ENCODE peak calls at places on chromosomes 1 and 21, in eight cellular contexts. One of them, this sample, is unnamed.

GRCh38 chr1:87367549-87367948 is 38.9 kb downstream of the LMO4 start:
- DNase-seq in hepatocyte: no peak
- DNase-seq in mammary epithelial cell: no peak
- DNase-seq in BJ: no peak
- DNase-seq in GM23248: no peak
- DNase-seq in mesendoderm: no peak
- DNase-seq in stomach: no peak
- DNase-seq in fibroblast of lung: no peak
- DNase-seq in this sample: no peak

GRCh38 chr1:206479164-206480125 is 9.2 kb downstream of the IKBKE start:
- DNase-seq in mammary epithelial cell: peak; percentile 49
- DNase-seq in mesendoderm: peak; percentile 86
- DNase-seq in stomach: peak; percentile 78
- DNase-seq in fibroblast of lung: peak; percentile 82
- DNase-seq in BJ: no peak
- DNase-seq in GM23248: peak; percentile 80
- DNase-seq in hepatocyte: peak; percentile 88
- DNase-seq in this sample: peak; percentile 59

GRCh38 chr1:213512316-213512715 is 461.3 kb downstream of the RPS6KC1 start:
- DNase-seq in BJ: no peak
- DNase-seq in mesendoderm: peak; percentile 67
- DNase-seq in stomach: no peak
- DNase-seq in GM23248: no peak
- DNase-seq in hepatocyte: no peak
- DNase-seq in mammary epithelial cell: no peak
- DNase-seq in fibroblast of lung: no peak
- DNase-seq in this sample: no peak

GRCh38 chr1:182978158-182978853 is 25.3 kb upstream of the SHCBP1L start:
- DNase-seq in GM23248: no peak
- DNase-seq in hepatocyte: no peak
- DNase-seq in fibroblast of lung: no peak
- DNase-seq in BJ: no peak
- DNase-seq in mesendoderm: no peak
- DNase-seq in stomach: no peak
- DNase-seq in mammary epithelial cell: no peak
- DNase-seq in this sample: no peak

GRCh38 chr1:89836252-89836996 is 15.6 kb downstream of the LRRC8D start:
- DNase-seq in stomach: no peak
- DNase-seq in mammary epithelial cell: no peak
- DNase-seq in fibroblast of lung: no peak
- DNase-seq in mesendoderm: no peak
- DNase-seq in BJ: no peak
- DNase-seq in GM23248: no peak
- DNase-seq in hepatocyte: no peak
- DNase-seq in this sample: no peak

GRCh38 chr1:226606311-226607267 is 58.0 kb downstream of the STUM start:
- DNase-seq in hepatocyte: no peak
- DNase-seq in BJ: no peak
- DNase-seq in GM23248: peak; percentile 39
- DNase-seq in mammary epithelial cell: no peak
- DNase-seq in fibroblast of lung: peak; percentile 17
- DNase-seq in stomach: no peak
- DNase-seq in mesendoderm: peak; percentile 79
- DNase-seq in this sample: no peak

GRCh38 chr1:201709564-201710295 is 119.2 kb upstream of the IPO9 start:
- DNase-seq in hepatocyte: peak; percentile 83
- DNase-seq in BJ: no peak
- DNase-seq in GM23248: peak; percentile 85
- DNase-seq in mesendoderm: peak; percentile 80
- DNase-seq in fibroblast of lung: peak; percentile 65
- DNase-seq in stomach: peak; percentile 74
- DNase-seq in mammary epithelial cell: peak; percentile 35
- DNase-seq in this sample: no peak

GRCh38 chr1:6574818-6575217 is 5.0 kb upstream of the ZBTB48 start:
- DNase-seq in BJ: no peak
- DNase-seq in mesendoderm: no peak
- DNase-seq in GM23248: no peak
- DNase-seq in mammary epithelial cell: no peak
- DNase-seq in fibroblast of lung: no peak
- DNase-seq in hepatocyte: no peak
- DNase-seq in stomach: no peak
- DNase-seq in this sample: no peak

GRCh38 chr1:21669287-21670058 is at the start of gene RAP1GAP:
- DNase-seq in hepatocyte: peak; percentile 83
- DNase-seq in mammary epithelial cell: no peak
- DNase-seq in BJ: no peak
- DNase-seq in fibroblast of lung: no peak
- DNase-seq in GM23248: peak; percentile 46
- DNase-seq in mesendoderm: peak; percentile 71
- DNase-seq in stomach: peak; percentile 58
- DNase-seq in this sample: no peak

GRCh38 chr1:198486903-198487302 is 53.6 kb downstream of the ATP6V1G3 start:
- DNase-seq in GM23248: no peak
- DNase-seq in stomach: no peak
- DNase-seq in mammary epithelial cell: no peak
- DNase-seq in hepatocyte: no peak
- DNase-seq in mesendoderm: no peak
- DNase-seq in BJ: no peak
- DNase-seq in fibroblast of lung: peak; percentile 47
- DNase-seq in this sample: no peak

GRCh38 chr1:45097944-45098343 is 85.9 kb downstream of the UROD start:
- DNase-seq in BJ: no peak
- DNase-seq in fibroblast of lung: no peak
- DNase-seq in stomach: no peak
- DNase-seq in GM23248: peak; percentile 12
- DNase-seq in hepatocyte: no peak
- DNase-seq in mammary epithelial cell: no peak
- DNase-seq in mesendoderm: peak; percentile 53
- DNase-seq in this sample: no peak

GRCh38 chr1:23395849-23396248 is 26.2 kb upstream of the ZNF436 start:
- DNase-seq in stomach: no peak
- DNase-seq in fibroblast of lung: no peak
- DNase-seq in hepatocyte: no peak
- DNase-seq in BJ: no peak
- DNase-seq in mammary epithelial cell: peak; percentile 55
- DNase-seq in mesendoderm: no peak
- DNase-seq in GM23248: no peak
- DNase-seq in this sample: no peak

GRCh38 chr1:23394176-23394575 is 24.5 kb upstream of the ZNF436 start:
- DNase-seq in GM23248: peak; percentile 86
- DNase-seq in mesendoderm: no peak
- DNase-seq in fibroblast of lung: peak; percentile 74
- DNase-seq in stomach: no peak
- DNase-seq in hepatocyte: peak; percentile 72
- DNase-seq in BJ: no peak
- DNase-seq in mammary epithelial cell: no peak
- DNase-seq in this sample: no peak

GRCh38 chr1:23395162-23395724 is 25.6 kb upstream of the ZNF436 start:
- DNase-seq in mammary epithelial cell: no peak
- DNase-seq in hepatocyte: no peak
- DNase-seq in BJ: no peak
- DNase-seq in GM23248: no peak
- DNase-seq in fibroblast of lung: no peak
- DNase-seq in mesendoderm: peak; percentile 37
- DNase-seq in stomach: no peak
- DNase-seq in this sample: no peak

GRCh38 chr1:23394664-23395063 is 25.0 kb upstream of the ZNF436 start:
- DNase-seq in fibroblast of lung: peak; percentile 73
- DNase-seq in BJ: peak; percentile 62
- DNase-seq in hepatocyte: peak; percentile 74
- DNase-seq in mesendoderm: peak; percentile 80
- DNase-seq in mammary epithelial cell: no peak
- DNase-seq in GM23248: peak; percentile 91
- DNase-seq in stomach: peak; percentile 46
- DNase-seq in this sample: no peak

DNA sequence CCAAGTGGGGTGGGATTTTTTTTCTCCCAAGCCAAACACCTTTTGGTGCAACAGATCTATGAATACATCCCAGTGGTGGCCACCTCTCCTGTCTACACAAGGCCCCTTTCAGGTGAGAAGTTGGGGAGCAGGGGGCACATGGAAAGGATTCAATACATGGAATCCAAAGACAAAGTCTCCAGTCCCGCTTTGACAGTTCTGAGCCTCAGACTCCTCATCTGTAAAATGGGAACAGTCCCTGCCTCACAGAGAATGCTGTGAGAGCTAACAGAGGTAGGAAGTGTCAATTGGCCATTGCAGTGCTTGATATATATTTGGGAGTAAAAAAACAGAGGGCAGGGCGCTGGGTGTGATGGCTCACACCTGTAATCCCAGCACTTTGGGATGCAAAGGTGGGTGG is 26.7 kb upstream of the ZNF436 start:
- DNase-seq in BJ: no peak
- DNase-seq in GM23248: no peak
- DNase-seq in fibroblast of lung: no peak
- DNase-seq in mesendoderm: no peak
- DNase-seq in hepatocyte: no peak
- DNase-seq in stomach: no peak
- DNase-seq in mammary epithelial cell: no peak
- DNase-seq in this sample: no peak
- H3K27me3 ChIP-seq in BJ: no peaks in the 10 kb centered on the region
- H3K27me3 ChIP-seq in GM23248: no peaks in the 10 kb centered on the region
- H3K27me3 ChIP-seq in fibroblast of lung: no peaks in the 10 kb centered on the region
- H3K27me3 ChIP-seq in mesendoderm: no peaks in the 10 kb centered on the region
- H3K27me3 ChIP-seq in hepatocyte: no peaks in the 10 kb centered on the region
- H3K27me3 ChIP-seq in stomach: no peaks in the 10 kb centered on the region
- H3K27me3 ChIP-seq in mammary epithelial cell: no peaks in the 10 kb centered on the region
- H3K27me3 ChIP-seq in this sample: no peaks in the 10 kb centered on the region

GRCh38 chr21:44496196-44496899 is 41.0 kb downstream of the LRRC3 start:
- DNase-seq in mammary epithelial cell: no peak
- DNase-seq in GM23248: no peak
- DNase-seq in hepatocyte: no peak
- DNase-seq in fibroblast of lung: no peak
- DNase-seq in stomach: no peak
- DNase-seq in mesendoderm: no peak
- DNase-seq in BJ: no peak
- DNase-seq in this sample: no peak

GRCh38 chr21:44495641-44496040 is 40.3 kb downstream of the LRRC3 start:
- DNase-seq in fibroblast of lung: no peak
- DNase-seq in hepatocyte: no peak
- DNase-seq in BJ: no peak
- DNase-seq in mesendoderm: no peak
- DNase-seq in GM23248: no peak
- DNase-seq in mammary epithelial cell: no peak
- DNase-seq in stomach: no peak
- DNase-seq in this sample: no peak

GRCh38 chr21:44492572-44493385 is 37.5 kb downstream of the LRRC3 start:
- DNase-seq in stomach: no peak
- DNase-seq in BJ: no peak
- DNase-seq in mesendoderm: no peak
- DNase-seq in hepatocyte: no peak
- DNase-seq in mammary epithelial cell: peak; percentile 16
- DNase-seq in GM23248: no peak
- DNase-seq in fibroblast of lung: no peak
- DNase-seq in this sample: no peak

GRCh38 chr21:44494956-44495355 is 39.6 kb downstream of the LRRC3 start:
- DNase-seq in fibroblast of lung: no peak
- DNase-seq in BJ: no peak
- DNase-seq in stomach: no peak
- DNase-seq in hepatocyte: no peak
- DNase-seq in mammary epithelial cell: no peak
- DNase-seq in mesendoderm: no peak
- DNase-seq in GM23248: no peak
- DNase-seq in this sample: no peak

GRCh38 chr21:44494418-44494817 is 39.1 kb downstream of the LRRC3 start:
- DNase-seq in stomach: no peak
- DNase-seq in BJ: no peak
- DNase-seq in fibroblast of lung: no peak
- DNase-seq in mammary epithelial cell: no peak
- DNase-seq in mesendoderm: no peak
- DNase-seq in hepatocyte: no peak
- DNase-seq in GM23248: no peak
- DNase-seq in this sample: no peak
- H3K27me3 ChIP-seq in stomach: no peaks in the 10 kb centered on the region
- H3K27me3 ChIP-seq in BJ: no peaks in the 10 kb centered on the region
- H3K27me3 ChIP-seq in fibroblast of lung: no peaks in the 10 kb centered on the region
- H3K27me3 ChIP-seq in mammary epithelial cell: no peaks in the 10 kb centered on the region
- H3K27me3 ChIP-seq in mesendoderm: no peaks in the 10 kb centered on the region
- H3K27me3 ChIP-seq in hepatocyte: no peaks in the 10 kb centered on the region
- H3K27me3 ChIP-seq in GM23248: peaks cover 9% of the 10 kb centered on the region
- H3K27me3 ChIP-seq in this sample: peaks cover 11% of the 10 kb centered on the region

GRCh38 chr1:46522184-46522968 is 29.1 kb downstream of the KNCN start:
- DNase-seq in BJ: no peak
- DNase-seq in fibroblast of lung: peak; percentile 71
- DNase-seq in hepatocyte: peak; percentile 49
- DNase-seq in mammary epithelial cell: peak; percentile 74
- DNase-seq in stomach: peak; percentile 58
- DNase-seq in mesendoderm: no peak
- DNase-seq in GM23248: peak; percentile 91
- DNase-seq in this sample: no peak

GRCh38 chr1:46524843-46525242 is 26.6 kb downstream of the KNCN start:
- DNase-seq in fibroblast of lung: no peak
- DNase-seq in mammary epithelial cell: no peak
- DNase-seq in stomach: no peak
- DNase-seq in mesendoderm: no peak
- DNase-seq in hepatocyte: no peak
- DNase-seq in GM23248: no peak
- DNase-seq in BJ: no peak
- DNase-seq in this sample: no peak

GRCh38 chr1:46521417-46521816 is 30.0 kb downstream of the KNCN start:
- DNase-seq in mesendoderm: no peak
- DNase-seq in BJ: no peak
- DNase-seq in stomach: no peak
- DNase-seq in fibroblast of lung: no peak
- DNase-seq in mammary epithelial cell: no peak
- DNase-seq in hepatocyte: no peak
- DNase-seq in GM23248: no peak
- DNase-seq in this sample: no peak

GRCh38 chr1:46523556-46524443 is 27.6 kb downstream of the KNCN start:
- DNase-seq in hepatocyte: no peak
- DNase-seq in fibroblast of lung: no peak
- DNase-seq in mesendoderm: no peak
- DNase-seq in GM23248: no peak
- DNase-seq in stomach: no peak
- DNase-seq in BJ: no peak
- DNase-seq in mammary epithelial cell: peak; percentile 50
- DNase-seq in this sample: no peak

DNA sequence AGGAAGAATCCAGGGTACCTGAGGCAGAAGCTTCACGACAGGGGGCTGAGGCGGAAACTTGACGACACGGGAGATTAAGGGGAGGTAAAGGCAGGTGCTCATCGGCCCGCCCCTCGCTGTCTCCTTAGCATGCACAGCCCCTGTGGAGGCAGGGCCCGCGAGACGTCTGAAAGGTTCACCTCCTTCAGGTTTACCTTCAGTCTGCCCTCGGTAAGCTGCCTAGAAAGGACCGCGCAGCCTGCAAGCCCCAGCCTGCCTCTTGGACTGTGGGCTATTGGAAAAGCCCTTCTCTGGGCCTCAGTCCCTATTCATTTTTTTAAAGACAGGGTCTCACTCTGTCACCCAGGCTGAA is 28.5 kb downstream of the KNCN start:
- DNase-seq in BJ: no peak
- DNase-seq in stomach: no peak
- DNase-seq in hepatocyte: no peak
- DNase-seq in GM23248: no peak
- DNase-seq in mesendoderm: no peak
- DNase-seq in mammary epithelial cell: no peak
- DNase-seq in fibroblast of lung: no peak
- DNase-seq in this sample: no peak
- H3K27me3 ChIP-seq in BJ: peaks cover 18% of the 10 kb centered on the region
- H3K27me3 ChIP-seq in stomach: no peaks in the 10 kb centered on the region
- H3K27me3 ChIP-seq in hepatocyte: peaks cover 40% of the 10 kb centered on the region
- H3K27me3 ChIP-seq in GM23248: no peaks in the 10 kb centered on the region
- H3K27me3 ChIP-seq in mesendoderm: no peaks in the 10 kb centered on the region
- H3K27me3 ChIP-seq in mammary epithelial cell: no peaks in the 10 kb centered on the region
- H3K27me3 ChIP-seq in fibroblast of lung: peaks cover 21% of the 10 kb centered on the region
- H3K27me3 ChIP-seq in this sample: peaks cover 30% of the 10 kb centered on the region

GRCh38 chr1:11482186-11482585 is 3.2 kb downstream of the DISP3 start:
- DNase-seq in stomach: no peak
- DNase-seq in hepatocyte: no peak
- DNase-seq in fibroblast of lung: no peak
- DNase-seq in mammary epithelial cell: no peak
- DNase-seq in GM23248: no peak
- DNase-seq in BJ: no peak
- DNase-seq in mesendoderm: no peak
- DNase-seq in this sample: no peak
- H3K27me3 ChIP-seq in stomach: peaks cover 11% of the 10 kb centered on the region
- H3K27me3 ChIP-seq in hepatocyte: peaks cover 53% of the 10 kb centered on the region
- H3K27me3 ChIP-seq in fibroblast of lung: peaks cover 6% of the 10 kb centered on the region
- H3K27me3 ChIP-seq in mammary epithelial cell: peaks cover 10% of the 10 kb centered on the region
- H3K27me3 ChIP-seq in GM23248: peaks cover 16% of the 10 kb centered on the region
- H3K27me3 ChIP-seq in BJ: peaks cover 12% of the 10 kb centered on the region
- H3K27me3 ChIP-seq in mesendoderm: no peaks in the 10 kb centered on the region
- H3K27me3 ChIP-seq in this sample: peaks cover 22% of the 10 kb centered on the region

This sample was measured in AG04450.